ENCODE peak calls at places on chromosomes 11 and 22, in seven cellular contexts. X is ovary, N is AG04450, E is GM23248, L is GM23338, M is SK-N-SH, B is neuronal stem cell. O is an unnamed sample.
A peak's percentile ranks its signal among the peaks of the same experiment; 100 is the strongest.

GRCh38 chr22:33350961-33351360 is 292.8 kb upstream of the SYN3 start:
- DNase-seq in X (no peak), N (no peak), E (no peak), L (no peak), M (no peak), B (no peak), O (no peak)

GRCh38 chr11:31826530-31827438 is 15.7 kb upstream of the PAX6 start:
- DNase-seq in X (no peak), N (no peak), E (no peak), L (peak; percentile 66), M (peak; percentile 40), B (peak; percentile 45), O (no peak)

GRCh38 chr11:73461335-73461840 is 85.2 kb downstream of the RELT start:
- DNase-seq in X (no peak), N (no peak), E (peak; percentile 54), L (no peak), M (no peak), B (no peak), O (no peak)

GRCh38 chr22:26134654-26135330 is 34.5 kb upstream of the SEZ6L start:
- DNase-seq in X (no peak), N (no peak), E (no peak), L (peak; percentile 72), M (no peak), B (no peak), O (no peak)

GRCh38 chr11:76918941-76919386 is 58.2 kb downstream of the ACER3 start:
- DNase-seq in X (no peak), N (peak; percentile 38), E (peak; percentile 84), L (peak; percentile 73), M (peak; percentile 45), B (peak; percentile 18), O (peak; percentile 28)

GRCh38 chr11:64117763-64118459 is 48.0 kb downstream of the MACROD1 start:
- DNase-seq in X (no peak), N (no peak), E (no peak), L (no peak), M (no peak), B (no peak), O (no peak)

GRCh38 chr11:33068611-33069340 is 29.4 kb downstream of the TCP11L1 start:
- DNase-seq in X (no peak), N (no peak), E (no peak), L (peak; percentile 61), M (no peak), B (no peak), O (no peak)

GRCh38 chr11:5380740-5381342 is 2.8 kb upstream of the OR51M1 start:
- DNase-seq in X (no peak), N (peak; percentile 55), E (peak; percentile 77), L (peak; percentile 89), M (peak; percentile 40), B (peak; percentile 58), O (peak; percentile 9)

GRCh38 chr11:73277467-73277866 is 5.3 kb downstream of the P2RY6 start:
- DNase-seq in X (no peak), N (no peak), E (no peak), L (no peak), M (no peak), B (no peak), O (no peak)

GRCh38 chr11:74442601-74443000 is 24.7 kb downstream of the KCNE3 start:
- DNase-seq in X (no peak), N (no peak), E (peak; percentile 52), L (no peak), M (no peak), B (no peak), O (no peak)

DNA sequence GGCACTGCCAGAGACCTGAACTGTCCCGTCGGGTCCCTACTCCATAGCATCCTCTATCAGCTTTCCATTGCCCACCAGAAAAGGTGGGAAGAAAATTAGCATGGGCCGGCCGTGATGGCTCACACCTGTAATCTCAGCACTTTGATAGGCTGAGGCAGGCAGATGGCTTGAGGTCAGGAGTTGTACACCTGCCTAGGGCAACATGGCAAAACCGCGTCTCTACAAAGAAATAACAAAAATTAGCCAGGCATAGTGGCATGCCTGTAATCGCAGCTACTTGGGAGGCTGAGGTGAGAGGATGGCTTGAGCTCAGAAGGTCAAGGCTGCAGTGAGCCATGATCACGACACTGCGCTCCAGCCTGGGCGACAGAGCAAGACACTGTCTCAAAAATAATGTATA is 3.5 kb downstream of the SLC25A18 start:
- DNase-seq in X (no peak), N (no peak), E (no peak), L (no peak), M (no peak), B (no peak), O (no peak)
- H3K27ac ChIP-seq in X (no peak overlapping the region), N (no peak overlapping the region), E (no peak overlapping the region), L (no peak overlapping the region), M (no peak overlapping the region), B (no peak overlapping the region), O (no peak overlapping the region)

DNA sequence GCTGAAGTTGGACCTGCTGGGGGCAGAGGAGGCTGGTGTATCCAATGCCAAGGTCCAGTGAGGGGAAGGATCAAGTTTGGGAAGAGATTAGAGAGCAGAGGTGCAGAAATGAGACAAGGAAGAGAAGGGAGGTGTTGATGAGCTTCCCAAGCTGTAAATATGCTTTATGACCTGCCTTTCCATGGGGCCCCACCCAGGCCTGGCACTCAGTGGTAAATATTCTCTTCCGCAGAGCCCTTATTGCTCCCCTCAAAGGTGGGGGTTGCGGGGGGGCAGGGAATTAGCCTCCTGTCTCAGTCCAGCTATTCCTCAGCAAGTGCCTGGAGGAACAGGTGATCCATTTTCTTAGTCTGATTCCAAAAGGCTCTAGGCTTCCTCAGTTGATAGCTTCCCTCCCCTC is 24.1 kb downstream of the PHLDB1 start:
- DNase-seq in X (no peak), N (no peak), E (no peak), L (no peak), M (no peak), B (no peak), O (no peak)
- H3K27ac ChIP-seq in X (no peak overlapping the region), N (no peak overlapping the region), E (no peak overlapping the region), L (no peak overlapping the region), M (no peak overlapping the region), B (no peak overlapping the region), O (no peak overlapping the region)

GRCh38 chr22:38733329-38734202 is 22.2 kb downstream of the SUN2 start:
- DNase-seq in X (peak; percentile 80), N (peak; percentile 32), E (peak; percentile 48), L (peak; percentile 76), M (peak; percentile 74), B (no peak), O (peak; percentile 67)

GRCh38 chr22:38729946-38730345 is 24.2 kb downstream of the GTPBP1 start:
- DNase-seq in X (no peak), N (no peak), E (no peak), L (no peak), M (no peak), B (no peak), O (no peak)

GRCh38 chr22:38732251-38732815 is 23.5 kb downstream of the SUN2 start:
- DNase-seq in X (no peak), N (no peak), E (no peak), L (no peak), M (no peak), B (no peak), O (no peak)

GRCh38 chr22:38730411-38730871 is 24.7 kb downstream of the GTPBP1 start:
- DNase-seq in X (no peak), N (no peak), E (no peak), L (no peak), M (no peak), B (no peak), O (no peak)

GRCh38 chr22:38731703-38732161 is 24.1 kb downstream of the SUN2 start:
- DNase-seq in X (no peak), N (no peak), E (no peak), L (no peak), M (no peak), B (no peak), O (no peak)
- H3K27ac ChIP-seq in X (no peak overlapping the region), N (no peak overlapping the region), E (no peak overlapping the region), L (no peak overlapping the region), M (no peak overlapping the region), B (no peak overlapping the region), O (peak overlapping the region; percentile 82)

GRCh38 chr11:15707971-15708370 is 593.2 kb downstream of the INSC start:
- DNase-seq in X (peak; percentile 30), N (no peak), E (no peak), L (peak; percentile 11), M (peak; percentile 85), B (no peak), O (peak; percentile 81)

GRCh38 chr11:15710593-15711260 is 596.0 kb downstream of the INSC start:
- DNase-seq in X (no peak), N (no peak), E (no peak), L (peak; percentile 14), M (no peak), B (no peak), O (no peak)

GRCh38 chr11:15705886-15706285 is 591.2 kb downstream of the INSC start:
- DNase-seq in X (no peak), N (no peak), E (no peak), L (no peak), M (no peak), B (no peak), O (no peak)

GRCh38 chr11:15704064-15704463 is 589.3 kb downstream of the INSC start:
- DNase-seq in X (no peak), N (no peak), E (no peak), L (no peak), M (no peak), B (no peak), O (no peak)

GRCh38 chr11:15707194-15707593 is 592.5 kb downstream of the INSC start:
- DNase-seq in X (no peak), N (no peak), E (no peak), L (no peak), M (peak; percentile 15), B (no peak), O (no peak)
- H3K27ac ChIP-seq in X (no peak overlapping the region), N (no peak overlapping the region), E (no peak overlapping the region), L (no peak overlapping the region), M (peak overlapping the region; percentile 91), B (no peak overlapping the region), O (peak overlapping the region; percentile 17)

DNA sequence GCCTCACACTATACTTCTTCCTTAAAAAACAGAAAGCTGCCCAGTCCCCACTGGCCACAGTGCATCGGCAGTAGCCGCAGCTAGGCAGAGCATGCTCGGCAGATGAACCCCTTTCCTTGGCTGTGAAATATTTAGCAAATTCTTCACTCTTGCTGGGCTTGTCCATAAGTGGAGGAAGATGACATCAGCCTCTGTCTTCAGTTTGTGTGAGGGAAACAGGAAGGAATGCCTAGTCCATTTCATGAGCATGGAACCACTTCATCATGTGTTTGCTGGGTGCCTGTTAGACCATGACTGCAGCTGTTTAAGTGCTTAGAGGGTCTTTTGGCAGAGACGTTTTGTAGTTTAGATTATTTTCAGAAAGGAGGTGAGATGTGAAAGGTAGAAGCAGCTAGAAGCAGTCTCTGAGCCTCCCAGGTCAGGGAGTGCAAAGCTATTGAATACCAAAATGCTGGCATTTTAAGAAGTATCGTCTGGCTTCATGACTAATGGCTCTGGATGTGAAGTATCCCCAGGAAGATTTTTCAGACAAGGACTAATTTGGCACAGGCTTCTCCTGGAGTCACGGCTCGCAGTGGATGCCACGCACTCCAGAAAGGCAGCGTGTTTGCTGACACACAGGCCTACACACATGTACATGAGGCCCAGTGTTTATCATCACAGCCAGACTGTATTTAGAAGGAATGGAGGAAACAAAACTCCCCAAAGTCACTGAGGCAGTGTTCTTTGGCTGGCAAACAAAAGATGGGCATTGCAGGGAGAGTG is 43.1 kb upstream of the GRAMD1B start:
- DNase-seq in X (no peak), N (no peak), E (peak; percentile 96), L (no peak), M (no peak), B (no peak), O (no peak)
- H3K27ac ChIP-seq in X (no peak overlapping the region), N (no peak overlapping the region), E (peak overlapping the region; percentile 92), L (no peak overlapping the region), M (no peak overlapping the region), B (no peak overlapping the region), O (no peak overlapping the region)

O was measured in prostate gland.